ENCODE peak calls at places on chromosomes 3 and 15, in nine cellular contexts. N is GM12878, R is HepG2, K is A549, E is SK-N-SH, V is HL-60, J is GM23338, H is K562, I is Panc1. A is an unnamed sample.

GRCh38 chr15:42348083-42348482 is 11.2 kb upstream of the CAPN3 start:
- DNase-seq in N (no peak), R (no peak), K (no peak), E (no peak), V (no peak), J (no peak), H (no peak), I (no peak), A (no peak)

GRCh38 chr3:46651084-46651483 is 38.8 kb downstream of the FAM240A start:
- DNase-seq in N (no peak), R (no peak), K (no peak), E (no peak), V (no peak), J (no peak), H (no peak), I (no peak), A (no peak)

GRCh38 chr3:133277813-133278212 is 122.0 kb upstream of the BFSP2 start:
- DNase-seq in N (no peak), R (no peak), K (no peak), E (no peak), V (no peak), J (no peak), H (no peak), I (no peak), A (no peak)

GRCh38 chr3:176587089-176587488 is 610.2 kb downstream of the TBL1XR1 start:
- DNase-seq in N (no peak), R (no peak), K (no peak), E (no peak), V (no peak), J (no peak), H (no peak), I (no peak), A (no peak)

GRCh38 chr3:171162986-171163723 is 136.6 kb upstream of the SLC2A2 start:
- DNase-seq in N (no peak), R (no peak), K (peak; percentile 17), E (no peak), V (peak; percentile 11), J (peak; percentile 61), H (peak; percentile 49), I (no peak), A (no peak)

GRCh38 chr3:126544596-126545281 is 14.0 kb downstream of the C3orf22 start:
- DNase-seq in N (no peak), R (no peak), K (no peak), E (peak; percentile 28), V (no peak), J (no peak), H (no peak), I (no peak), A (no peak)

GRCh38 chr3:69541059-69541471 is 155.2 kb upstream of the FRMD4B start:
- DNase-seq in N (no peak), R (no peak), K (no peak), E (peak; percentile 31), V (peak; percentile 16), J (peak; percentile 54), H (no peak), I (no peak), A (no peak)

GRCh38 chr3:53109822-53110771 is 20.1 kb downstream of the RFT1 start:
- DNase-seq in N (no peak), R (peak; percentile 74), K (peak; percentile 63), E (peak; percentile 31), V (peak; percentile 93), J (peak; percentile 79), H (peak; percentile 58), I (no peak), A (peak; percentile 19)

GRCh38 chr3:74633021-74633420 is 18.6 kb upstream of the CNTN3 start:
- DNase-seq in N (no peak), R (no peak), K (no peak), E (no peak), V (no peak), J (no peak), H (no peak), I (no peak), A (no peak)

GRCh38 chr3:43214616-43215015 is 71.7 kb upstream of the SNRK start:
- DNase-seq in N (no peak), R (no peak), K (no peak), E (no peak), V (no peak), J (no peak), H (no peak), I (no peak), A (peak; percentile 23)

GRCh38 chr3:107560166-107560565 is 37.4 kb downstream of the BBX start:
- DNase-seq in N (no peak), R (no peak), K (no peak), E (no peak), V (no peak), J (no peak), H (no peak), I (no peak), A (no peak)

GRCh38 chr3:76570436-76571057 is 469.4 kb upstream of the ROBO2 start:
- DNase-seq in N (no peak), R (no peak), K (peak; percentile 2), E (peak; percentile 20), V (no peak), J (peak; percentile 54), H (peak; percentile 1), I (no peak), A (no peak)

GRCh38 chr3:127732303-127732702 is 59.6 kb downstream of the ABTB1 start:
- DNase-seq in N (no peak), R (no peak), K (no peak), E (no peak), V (no peak), J (peak; percentile 47), H (no peak), I (no peak), A (no peak)

GRCh38 chr15:90683876-90684275 is 33.3 kb upstream of the BLM start:
- DNase-seq in N (no peak), R (no peak), K (no peak), E (no peak), V (no peak), J (no peak), H (no peak), I (no peak), A (no peak)

GRCh38 chr3:169112153-169112892 is 551.2 kb downstream of the MECOM start:
- DNase-seq in N (no peak), R (peak; percentile 50), K (no peak), E (no peak), V (no peak), J (no peak), H (no peak), I (no peak), A (peak; percentile 6)

DNA sequence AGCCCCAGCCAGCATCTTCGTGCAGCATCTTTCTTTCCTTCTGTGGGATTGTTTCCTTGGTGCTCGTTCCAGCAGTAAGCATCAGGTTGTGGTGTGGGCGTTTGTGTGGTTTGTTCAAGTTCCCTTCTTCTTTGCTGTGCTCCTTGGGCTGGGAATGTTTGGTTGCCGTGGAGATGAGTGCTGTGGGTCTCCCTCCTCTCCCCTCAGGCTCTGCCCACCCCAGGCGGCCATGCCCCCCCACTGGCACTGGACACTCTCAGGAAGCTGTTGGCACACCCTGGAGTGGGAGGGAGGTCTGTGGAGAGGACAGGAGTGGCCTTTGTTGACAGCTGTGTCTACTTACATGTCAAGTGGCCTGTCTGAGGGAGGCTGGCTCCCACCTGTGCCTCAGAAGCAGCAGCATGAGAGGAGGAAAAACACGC is 46.5 kb upstream of the SACM1L start:
- DNase-seq in N (no peak), R (no peak), K (peak; percentile 51), E (peak; percentile 36), V (no peak), J (peak; percentile 24), H (no peak), I (no peak), A (no peak)
- TF ChIP-seq REST in N (no peak), R (no peak), K (no peak), E (no peak), V (no peak), J (no peak), H (no peak), I (no peak), A (no peak)

GRCh38 chr15:33111051-33111451 is 83.5 kb downstream of the FMN1 start:
- DNase-seq in N (no peak), R (no peak), K (no peak), E (no peak), V (no peak), J (peak; percentile 12), H (no peak), I (no peak), A (no peak)
- TF ChIP-seq REST in N (no peak), R (no peak), K (no peak), E (no peak), V (no peak), J (no peak), H (no peak), I (no peak), A (no peak)

GRCh38 chr3:143831208-143831607 is 17.1 kb downstream of the SLC9A9 start:
- DNase-seq in N (no peak), R (no peak), K (no peak), E (no peak), V (no peak), J (no peak), H (no peak), I (no peak), A (no peak)
- TF ChIP-seq REST in N (no peak), R (no peak), K (no peak), E (no peak), V (no peak), J (no peak), H (no peak), I (no peak), A (no peak)

GRCh38 chr15:70265986-70266385 is 168.3 kb upstream of the TLE3 start:
- DNase-seq in N (no peak), R (no peak), K (no peak), E (no peak), V (no peak), J (no peak), H (no peak), I (no peak), A (no peak)

GRCh38 chr15:70267306-70267705 is 169.6 kb upstream of the TLE3 start:
- DNase-seq in N (no peak), R (no peak), K (no peak), E (no peak), V (no peak), J (no peak), H (no peak), I (no peak), A (no peak)

GRCh38 chr15:70265466-70265978 is 167.8 kb upstream of the TLE3 start:
- DNase-seq in N (no peak), R (no peak), K (no peak), E (no peak), V (no peak), J (no peak), H (peak; percentile 30), I (no peak), A (no peak)

GRCh38 chr15:70267879-70268278 is 170.2 kb upstream of the TLE3 start:
- DNase-seq in N (no peak), R (no peak), K (no peak), E (no peak), V (no peak), J (no peak), H (no peak), I (no peak), A (no peak)

DNA sequence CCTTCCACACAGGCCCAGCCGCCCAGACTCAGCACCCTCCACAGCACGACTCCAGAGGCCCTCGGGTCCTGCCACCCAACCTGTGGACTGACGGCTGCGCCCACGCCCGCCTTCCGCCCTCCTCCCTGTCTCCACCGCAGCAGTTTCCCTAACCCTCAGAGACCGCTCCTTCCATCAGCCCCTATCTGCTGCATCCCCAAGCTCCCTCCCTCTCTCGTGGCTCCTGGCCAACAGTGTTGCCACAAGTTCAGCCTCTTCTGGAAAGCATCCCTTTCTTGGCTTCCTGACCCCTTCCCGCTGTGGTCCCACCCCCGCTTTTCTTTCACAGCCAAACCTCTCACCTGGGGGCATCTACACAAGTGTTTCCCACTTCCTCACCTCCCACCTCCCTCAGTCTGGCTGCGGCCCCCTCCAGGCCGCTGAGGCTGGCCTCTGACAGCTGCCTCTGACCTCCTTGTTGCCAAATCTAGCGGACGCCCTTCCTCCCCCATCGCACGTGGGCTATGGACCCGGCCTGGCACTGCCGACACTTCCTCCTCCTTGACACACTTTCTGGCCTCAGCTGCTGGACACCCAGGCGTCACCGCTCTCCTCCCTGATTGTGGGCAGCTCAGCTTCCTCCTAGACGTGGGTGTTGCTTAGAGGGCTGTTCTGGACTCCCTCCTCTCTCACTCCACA is 168.8 kb upstream of the TLE3 start:
- DNase-seq in N (no peak), R (no peak), K (no peak), E (no peak), V (peak; percentile 94), J (no peak), H (no peak), I (no peak), A (no peak)
- TF ChIP-seq REST in N (no peak), R (no peak), K (no peak), E (no peak), V (no peak), J (no peak), H (no peak), I (no peak), A (no peak)

A was measured in HCT116.